ENCODE peak calls at places on chromosome 19, in four cellular contexts. One of them, this sample, is unnamed.

GRCh38 chr19:38661166-38661565 is 13.7 kb downstream of the ACTN4 start:
- DNase-seq in GOT3: no peak
- DNase-seq in NCI-H2029: no peak
- DNase-seq in ureter: no peak
- DNase-seq in this sample: no peak

GRCh38 chr19:51903192-51903591 is 1.6 kb downstream of the ZNF649 start:
- DNase-seq in GOT3: no peak
- DNase-seq in NCI-H2029: no peak
- DNase-seq in ureter: no peak
- DNase-seq in this sample: no peak

GRCh38 chr19:51107406-51108065 is 673 bp downstream of the CTU1 start:
- DNase-seq in GOT3: no peak
- DNase-seq in NCI-H2029: no peak
- DNase-seq in ureter: peak
- DNase-seq in this sample: no peak

GRCh38 chr19:5572556-5573286 is 5.0 kb upstream of the TINCR start:
- DNase-seq in GOT3: no peak
- DNase-seq in NCI-H2029: no peak
- DNase-seq in ureter: no peak
- DNase-seq in this sample: no peak

GRCh38 chr19:33283578-33283977 is 18.8 kb downstream of the CEBPA start:
- DNase-seq in GOT3: no peak
- DNase-seq in NCI-H2029: no peak
- DNase-seq in ureter: no peak
- DNase-seq in this sample: no peak

GRCh38 chr19:10305139-10305806 is 4.3 kb downstream of the ZGLP1 start:
- DNase-seq in GOT3: no peak
- DNase-seq in NCI-H2029: no peak
- DNase-seq in ureter: no peak
- DNase-seq in this sample: peak

GRCh38 chr19:8161135-8161646 is 11.8 kb upstream of the FBN3 start:
- DNase-seq in GOT3: no peak
- DNase-seq in NCI-H2029: peak
- DNase-seq in ureter: no peak
- DNase-seq in this sample: no peak

GRCh38 chr19:459724-460511 is 915 bp downstream of the SHC2 start:
- DNase-seq in GOT3: no peak
- DNase-seq in NCI-H2029: peak
- DNase-seq in ureter: peak
- DNase-seq in this sample: no peak

GRCh38 chr19:10748924-10749434 is 31.1 kb downstream of the DNM2 start:
- DNase-seq in GOT3: no peak
- DNase-seq in NCI-H2029: peak
- DNase-seq in ureter: peak
- DNase-seq in this sample: no peak

GRCh38 chr19:3062165-3063105 is at the start of gene TLE5:
- DNase-seq in GOT3: no peak
- DNase-seq in NCI-H2029: peak
- DNase-seq in ureter: no peak
- DNase-seq in this sample: no peak

GRCh38 chr19:55354698-55355212 is at the start of gene COX6B2:
- DNase-seq in GOT3: no peak
- DNase-seq in NCI-H2029: no peak
- DNase-seq in ureter: no peak
- DNase-seq in this sample: no peak

GRCh38 chr19:38298841-38299680 is 5.0 kb upstream of the C19orf33 start:
- DNase-seq in GOT3: no peak
- DNase-seq in NCI-H2029: no peak
- DNase-seq in ureter: no peak
- DNase-seq in this sample: no peak